ENCODE peak calls at places on chromosomes 5 and 9, in four cellular contexts. N, D, F and L are unnamed samples.

GRCh38 chr5:151912360-151912759 is 12.3 kb downstream of the GLRA1 start:
- DNase-seq in N (no peak), F (no peak), D (no peak), L (no peak)

GRCh38 chr9:90894956-90895687 is 93.5 kb downstream of the SYK start:
- DNase-seq in F (peak; percentile 77), N (no peak), D (no peak), L (no peak)

GRCh38 chr5:96226941-96227552 is 206.0 kb downstream of the PCSK1 start:
- DNase-seq in F (peak; percentile 84), D (no peak), N (no peak), L (no peak)

GRCh38 chr5:108148715-108149139 is 233.2 kb downstream of the FBXL17 start:
- DNase-seq in D (no peak), N (no peak), F (no peak), L (no peak)

GRCh38 chr5:88786217-88786560 is 96.8 kb downstream of the MEF2C start:
- DNase-seq in D (no peak), N (no peak), F (no peak), L (no peak)

GRCh38 chr9:95004452-95005275 is 278.2 kb downstream of the AOPEP start:
- DNase-seq in N (peak; percentile 61), F (no peak), D (peak; percentile 80), L (no peak)

GRCh38 chr9:69946800-69947437 is 96.7 kb upstream of the MAMDC2 start:
- DNase-seq in F (no peak), D (no peak), N (no peak), L (peak; percentile 80)

GRCh38 chr5:59496524-59497134 is 396.9 kb downstream of the PDE4D start:
- DNase-seq in D (peak; percentile 54), N (peak; percentile 17), F (no peak), L (no peak)

GRCh38 chr9:106772523-106773290 is 90.3 kb upstream of the ZNF462 start:
- DNase-seq in D (no peak), N (no peak), F (no peak), L (no peak)

GRCh38 chr5:44336708-44337107 is 52.5 kb downstream of the FGF10 start:
- DNase-seq in N (no peak), D (no peak), F (no peak), L (no peak)
- TF ChIP-seq POLR2A in N (no peak), D (no peak), F (no peak), L (no peak)

GRCh38 chr9:134068742-134069535 is 1.1 kb upstream of the BRD3 start:
- DNase-seq in F (peak; percentile 87), D (peak; percentile 79), N (no peak), L (no peak)
- TF ChIP-seq POLR2A in F (no peak), D (no peak), N (no peak), L (no peak)

GRCh38 chr5:181036816-181037364 is 3.2 kb upstream of the BTNL9 start:
- DNase-seq in F (no peak), N (no peak), D (peak; percentile 65), L (no peak)

GRCh38 chr5:181039961-181040915 is at the start of gene BTNL9:
- DNase-seq in N (no peak), F (no peak), D (peak; percentile 47), L (no peak)

GRCh38 chr5:181035991-181036815 is 3.9 kb upstream of the BTNL9 start:
- DNase-seq in N (no peak), D (peak; percentile 59), F (peak; percentile 71), L (no peak)

GRCh38 chr5:181039471-181039870 is 595 bp upstream of the BTNL9 start:
- DNase-seq in F (no peak), N (no peak), D (peak; percentile 41), L (no peak)

GRCh38 chr5:181037365-181037861 is 2.7 kb upstream of the BTNL9 start:
- DNase-seq in D (peak; percentile 23), F (peak; percentile 53), N (peak; percentile 11), L (peak; percentile 41)
- TF ChIP-seq POLR2A in D (no peak), F (no peak), N (no peak), L (peak; percentile 49)

GRCh38 chr9:83920469-83920941 is 727 bp downstream of the KIF27 start:
- DNase-seq in D (no peak), N (no peak), F (peak; percentile 85), L (no peak)
- TF ChIP-seq POLR2A in D (no peak), N (no peak), F (no peak), L (no peak)

GRCh38 chr5:1182633-1183423 is 18.6 kb upstream of the SLC6A19 start:
- DNase-seq in D (peak; percentile 51), F (no peak), N (no peak), L (no peak)
- TF ChIP-seq POLR2A in D (no peak), F (no peak), N (no peak), L (no peak)

GRCh38 chr9:88852794-88853193 is 138.5 kb upstream of the S1PR3 start:
- DNase-seq in N (no peak), D (no peak), F (no peak), L (peak; percentile 2)
- TF ChIP-seq POLR2A in N (no peak), D (no peak), F (no peak), L (no peak)

DNA sequence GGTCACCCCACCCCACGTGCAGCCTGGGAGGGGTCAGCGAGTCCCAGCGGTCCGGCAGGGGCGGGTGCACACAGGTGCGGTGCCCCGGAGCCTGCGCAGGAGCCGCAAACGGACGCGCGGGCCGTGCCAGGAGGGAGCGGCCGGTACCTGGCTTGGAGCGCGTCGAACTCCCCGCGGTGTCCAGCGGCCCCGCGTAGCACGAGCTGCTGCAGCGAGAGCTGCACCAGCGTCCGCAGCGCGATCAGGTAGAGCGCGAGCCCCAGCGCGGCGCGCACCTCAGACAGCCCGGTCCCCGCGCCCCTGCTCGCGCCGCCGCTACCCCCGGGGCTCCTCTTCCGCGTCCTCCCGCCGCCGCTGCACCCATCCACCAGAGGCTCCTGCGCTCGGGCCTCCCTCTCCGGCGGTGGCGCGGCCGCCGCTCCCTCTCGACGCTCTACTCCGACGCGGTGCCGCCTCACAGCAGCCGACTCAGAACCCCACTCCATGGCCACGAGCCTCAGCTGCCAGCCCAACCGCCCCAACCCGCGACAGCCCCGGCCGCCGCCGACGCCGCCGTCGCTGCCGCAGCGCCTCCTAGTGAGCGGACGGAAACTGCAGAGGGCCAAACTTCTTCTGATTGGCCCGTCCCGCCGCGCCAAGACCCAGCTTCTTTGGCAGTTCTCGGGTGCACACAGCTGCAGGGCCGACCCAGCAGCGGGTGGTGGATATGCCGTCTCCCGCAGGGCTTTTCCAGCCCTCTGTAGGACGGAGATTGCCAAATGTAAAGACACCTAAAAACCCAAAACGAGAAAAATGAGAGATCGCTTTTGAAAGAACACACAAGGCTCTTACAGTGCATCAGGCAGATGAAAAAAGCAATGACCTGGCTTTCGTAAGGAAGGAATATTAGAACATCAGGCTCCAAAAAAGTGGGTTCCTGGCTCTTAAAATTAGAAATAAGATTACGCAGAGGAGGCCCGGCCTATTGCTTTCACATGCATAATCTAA is at the start of gene ERMP1:
- DNase-seq in D (peak; percentile 96), N (peak; percentile 89), F (peak; percentile 96), L (peak; percentile 41)
- TF ChIP-seq POLR2A in D (no peak), N (peak; percentile 32), F (no peak), L (peak; percentile 76)